ENCODE peak calls at places on chromosomes 13 and 19, in six cellular contexts. F is Karpas-422, G is stomach, B is cardiac muscle cell, O is mesenchymal stem cell, L is upper lobe of right lung. A is an unnamed sample.

GRCh38 chr13:59356607-59357006 is 807.1 kb downstream of the DIAPH3 start:
- DNase-seq in G (no peak), L (peak; percentile 64), O (peak; percentile 47), F (no peak), B (peak; percentile 98), A (peak; percentile 93)

GRCh38 chr13:76016799-76017198 is 380.7 kb downstream of the LMO7 start:
- DNase-seq in F (peak; percentile 76), B (peak; percentile 40), O (no peak), G (no peak), L (peak; percentile 40), A (no peak)

GRCh38 chr13:30346789-30347167 is 39.4 kb upstream of the KATNAL1 start:
- DNase-seq in F (no peak), B (no peak), G (no peak), O (no peak), L (no peak), A (no peak)

GRCh38 chr19:33440241-33440640 is 66.7 kb downstream of the CEBPG start:
- DNase-seq in B (no peak), G (no peak), F (no peak), L (peak; percentile 44), O (no peak), A (no peak)

GRCh38 chr19:1861599-1862031 is 1.8 kb downstream of the KLF16 start:
- DNase-seq in B (no peak), O (peak; percentile 56), F (peak; percentile 58), G (no peak), L (no peak), A (no peak)

GRCh38 chr13:31352467-31352866 is 152.7 kb downstream of the B3GLCT start:
- DNase-seq in G (no peak), B (no peak), F (no peak), O (no peak), L (no peak), A (no peak)

GRCh38 chr13:88656751-88657150 is 985.6 kb downstream of the SLITRK5 start:
- DNase-seq in L (no peak), B (no peak), O (no peak), G (no peak), F (no peak), A (no peak)

GRCh38 chr19:10885241-10886169 is 14.2 kb downstream of the CARM1 start:
- DNase-seq in F (no peak), O (no peak), B (no peak), L (no peak), G (no peak), A (no peak)

GRCh38 chr19:36215276-36216171 is 618 bp downstream of the ZNF146 start:
- DNase-seq in O (peak; percentile 70), L (no peak), B (peak; percentile 60), F (peak; percentile 66), G (no peak), A (no peak)

GRCh38 chr19:1069009-1069779 is 2.2 kb downstream of the ARHGAP45 start:
- DNase-seq in B (no peak), O (no peak), F (peak; percentile 80), L (peak; percentile 92), G (peak; percentile 74), A (peak; percentile 72)

DNA sequence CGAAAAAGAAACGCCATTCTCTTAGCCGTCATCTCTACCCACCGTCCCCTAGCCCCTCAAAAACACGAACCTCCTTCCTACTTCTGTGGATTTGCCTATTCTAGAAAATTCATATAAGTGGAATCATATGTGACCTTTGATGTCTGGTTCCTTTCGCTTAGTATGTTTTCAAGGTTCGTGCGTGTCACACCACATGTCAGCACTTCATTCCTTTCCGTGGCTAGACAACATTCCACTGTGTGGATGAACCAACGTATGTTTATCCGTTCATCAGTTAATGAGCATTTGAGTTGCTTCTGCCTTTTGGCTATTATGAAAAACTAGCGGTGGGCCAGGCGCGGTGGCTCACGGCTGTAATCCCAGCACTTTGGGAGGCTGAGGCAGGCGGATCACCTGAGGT is 14.0 kb upstream of the PPP1R12C start:
- DNase-seq in B (no peak), F (no peak), O (no peak), G (no peak), L (no peak), A (no peak)
- H3K27me3 ChIP-seq in B (no peaks in the 10 kb centered on the region), F (no peaks in the 10 kb centered on the region), O (peaks cover 20% of the 10 kb centered on the region), G (no peaks in the 10 kb centered on the region), L (peaks cover 26% of the 10 kb centered on the region), A (peaks cover 12% of the 10 kb centered on the region)

DNA sequence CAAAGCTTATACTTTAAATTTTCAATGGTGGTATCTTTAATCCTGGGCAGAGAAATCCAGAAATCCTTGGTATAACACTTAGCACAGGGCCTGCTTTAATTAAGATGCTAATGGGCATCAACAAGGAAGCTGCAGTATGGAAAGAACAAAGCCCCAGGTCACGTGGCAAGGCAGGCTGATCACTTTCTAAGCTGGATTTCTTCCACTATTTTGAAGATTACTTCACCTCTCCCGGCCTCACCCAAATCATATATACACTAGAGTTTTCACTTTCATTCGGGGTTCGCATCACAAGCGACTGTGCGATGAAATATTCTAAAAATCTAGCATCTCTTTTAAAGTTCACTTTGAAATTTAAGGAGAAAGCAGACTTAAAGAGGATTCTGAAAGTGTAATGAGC is 71.8 kb downstream of the STARD13 start:
- DNase-seq in O (no peak), B (peak; percentile 59), F (no peak), L (no peak), G (peak; percentile 32), A (no peak)
- H3K27ac ChIP-seq in O (peak overlapping the region; percentile 60), B (no peak overlapping the region), F (no peak overlapping the region), L (no peak overlapping the region), G (peak overlapping the region; percentile 65), A (no peak overlapping the region)

DNA sequence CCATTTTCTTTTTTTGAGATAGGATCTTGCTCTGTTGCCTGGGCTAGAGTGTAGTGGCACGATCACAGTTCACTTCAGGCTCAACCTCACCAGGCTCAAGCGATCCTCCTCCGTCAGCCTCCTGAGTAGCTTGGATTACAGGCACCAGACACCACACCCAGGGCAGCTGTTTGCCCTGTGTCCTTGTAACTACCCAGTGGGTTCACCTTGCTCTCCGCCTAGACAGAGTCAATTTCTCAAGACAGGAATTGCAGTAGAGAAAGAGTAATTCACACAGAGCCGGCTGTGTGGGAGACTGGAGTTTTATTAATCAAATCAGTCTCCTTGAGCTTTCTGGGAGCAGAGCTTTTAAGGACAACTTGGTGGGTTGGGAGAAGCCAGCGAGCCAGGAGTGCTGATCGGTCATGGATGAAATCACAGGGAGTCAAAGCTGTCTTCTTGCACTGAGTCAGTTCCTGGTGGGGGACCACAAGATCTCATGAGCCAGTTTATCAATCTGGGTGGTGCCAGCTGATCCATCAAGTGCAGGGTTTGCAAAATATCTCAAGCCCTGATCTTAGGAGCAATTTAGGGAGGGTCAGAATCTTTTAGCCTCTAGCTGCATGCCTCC is 20.6 kb upstream of the ADGRE1 start:
- DNase-seq in L (no peak), B (no peak), O (no peak), F (no peak), G (no peak), A (no peak)
- H3K4me1 ChIP-seq in L (peaks cover 6% of the 10 kb centered on the region), B (no peaks in the 10 kb centered on the region), O (peaks cover 2% of the 10 kb centered on the region), F (peaks cover 9% of the 10 kb centered on the region), G (no peaks in the 10 kb centered on the region), A (peaks cover 7% of the 10 kb centered on the region)

GRCh38 chr19:13026478-13026999 is 31.3 kb downstream of the NFIX start:
- DNase-seq in G (peak; percentile 68), B (peak; percentile 45), F (no peak), O (peak; percentile 32), L (no peak), A (no peak)
- H3K27me3 ChIP-seq in G (no peaks in the 10 kb centered on the region), B (peaks cover 100% of the 10 kb centered on the region), F (no peaks in the 10 kb centered on the region), O (peaks cover 78% of the 10 kb centered on the region), L (no peaks in the 10 kb centered on the region), A (no peaks in the 10 kb centered on the region)

GRCh38 chr19:15243236-15243957 is 11.1 kb upstream of the EPHX3 start:
- DNase-seq in B (no peak), O (no peak), G (no peak), L (no peak), F (no peak), A (no peak)
- H3K27ac ChIP-seq in B (no peak overlapping the region), O (no peak overlapping the region), G (no peak overlapping the region), L (no peak overlapping the region), F (no peak overlapping the region), A (no peak overlapping the region)

DNA sequence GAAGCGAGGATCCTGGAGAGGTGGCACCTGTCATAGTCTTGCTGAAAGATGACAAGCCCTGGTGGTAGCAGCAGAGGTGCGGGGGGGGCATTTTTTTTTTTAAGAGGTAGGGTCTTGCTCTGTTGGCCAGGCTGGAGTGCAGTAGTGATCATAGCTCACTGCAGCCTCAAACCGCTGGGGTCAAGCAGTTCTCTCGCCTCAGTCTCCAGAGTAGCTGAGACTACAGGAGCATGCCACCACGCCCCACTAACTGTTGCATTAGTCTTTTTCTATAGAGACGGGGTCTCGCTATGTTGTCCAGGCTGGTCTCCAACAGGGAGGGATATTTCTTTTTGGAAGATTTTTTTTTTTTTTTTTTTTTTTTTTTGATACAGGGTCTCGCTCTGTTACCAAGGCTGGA is 3.3 kb downstream of the BAX start:
- DNase-seq in F (no peak), G (no peak), O (no peak), L (no peak), B (no peak), A (no peak)
- H3K4me1 ChIP-seq in F (peaks cover 29% of the 10 kb centered on the region), G (peaks cover 20% of the 10 kb centered on the region), O (peaks cover 39% of the 10 kb centered on the region), L (peaks cover 16% of the 10 kb centered on the region), B (no peaks in the 10 kb centered on the region), A (peaks cover 31% of the 10 kb centered on the region)